ENCODE peak calls at places on chromosome 9, in six cellular contexts. One of them, this sample, is unnamed.
A peak's percentile ranks its signal among the peaks of the same experiment; 100 is the strongest.

GRCh38 chr9:91741529-91741928 is 208.5 kb downstream of the ROR2 start:
- DNase-seq in right cardiac atrium: no peak
- DNase-seq in midbrain: no peak
- DNase-seq in Panc1: no peak
- DNase-seq in glutamatergic neuron: no peak
- DNase-seq in cerebellum: no peak
- DNase-seq in this sample: no peak

GRCh38 chr9:25964239-25964638 is 286.0 kb upstream of the TUSC1 start:
- DNase-seq in midbrain: peak; percentile 11
- DNase-seq in glutamatergic neuron: peak; percentile 23
- DNase-seq in Panc1: peak; percentile 2
- DNase-seq in right cardiac atrium: no peak
- DNase-seq in cerebellum: no peak
- DNase-seq in this sample: peak; percentile 65

GRCh38 chr9:20376780-20377179 is 245.5 kb downstream of the MLLT3 start:
- DNase-seq in cerebellum: no peak
- DNase-seq in Panc1: no peak
- DNase-seq in glutamatergic neuron: no peak
- DNase-seq in midbrain: no peak
- DNase-seq in right cardiac atrium: no peak
- DNase-seq in this sample: no peak

GRCh38 chr9:104286792-104287191 is 192.7 kb downstream of the SMC2 start:
- DNase-seq in cerebellum: no peak
- DNase-seq in right cardiac atrium: no peak
- DNase-seq in midbrain: no peak
- DNase-seq in glutamatergic neuron: no peak
- DNase-seq in Panc1: no peak
- DNase-seq in this sample: no peak

GRCh38 chr9:98563212-98563907 is 145.4 kb downstream of the GABBR2 start:
- DNase-seq in Panc1: no peak
- DNase-seq in cerebellum: no peak
- DNase-seq in midbrain: no peak
- DNase-seq in glutamatergic neuron: no peak
- DNase-seq in right cardiac atrium: no peak
- DNase-seq in this sample: no peak

GRCh38 chr9:131799177-131799823 is 59.4 kb upstream of the RAPGEF1 start:
- DNase-seq in glutamatergic neuron: no peak
- DNase-seq in cerebellum: no peak
- DNase-seq in Panc1: no peak
- DNase-seq in right cardiac atrium: peak; percentile 80
- DNase-seq in midbrain: peak; percentile 38
- DNase-seq in this sample: no peak

GRCh38 chr9:127455299-127455992 is 4.1 kb downstream of the LRSAM1 start:
- DNase-seq in Panc1: no peak
- DNase-seq in midbrain: no peak
- DNase-seq in glutamatergic neuron: no peak
- DNase-seq in right cardiac atrium: no peak
- DNase-seq in cerebellum: no peak
- DNase-seq in this sample: no peak

GRCh38 chr9:124934290-124934689 is 6.6 kb downstream of the GOLGA1 start:
- DNase-seq in Panc1: no peak
- DNase-seq in glutamatergic neuron: no peak
- DNase-seq in midbrain: no peak
- DNase-seq in cerebellum: no peak
- DNase-seq in right cardiac atrium: no peak
- DNase-seq in this sample: no peak

GRCh38 chr9:110152704-110153374 is 55.1 kb downstream of the C9orf152 start:
- DNase-seq in right cardiac atrium: no peak
- DNase-seq in Panc1: peak; percentile 22
- DNase-seq in midbrain: peak; percentile 62
- DNase-seq in cerebellum: no peak
- DNase-seq in glutamatergic neuron: peak; percentile 33
- DNase-seq in this sample: no peak

GRCh38 chr9:128986671-128987070 is 39.2 kb downstream of the NUP188 start:
- DNase-seq in cerebellum: peak; percentile 79
- DNase-seq in midbrain: no peak
- DNase-seq in Panc1: no peak
- DNase-seq in right cardiac atrium: no peak
- DNase-seq in glutamatergic neuron: no peak
- DNase-seq in this sample: no peak

GRCh38 chr9:135355466-135356420 is 123.8 kb upstream of the PPP1R26 start:
- DNase-seq in cerebellum: peak; percentile 81
- DNase-seq in right cardiac atrium: peak; percentile 42
- DNase-seq in midbrain: no peak
- DNase-seq in glutamatergic neuron: no peak
- DNase-seq in Panc1: no peak
- DNase-seq in this sample: no peak

GRCh38 chr9:38066907-38067610 is 2.0 kb downstream of the SHB start:
- DNase-seq in midbrain: no peak
- DNase-seq in right cardiac atrium: peak; percentile 78
- DNase-seq in glutamatergic neuron: peak; percentile 28
- DNase-seq in cerebellum: no peak
- DNase-seq in Panc1: no peak
- DNase-seq in this sample: no peak

GRCh38 chr9:114037961-114038723 is 40.0 kb downstream of the AMBP start:
- DNase-seq in glutamatergic neuron: no peak
- DNase-seq in right cardiac atrium: no peak
- DNase-seq in Panc1: no peak
- DNase-seq in midbrain: peak; percentile 29
- DNase-seq in cerebellum: peak; percentile 66
- DNase-seq in this sample: no peak

GRCh38 chr9:22203371-22204138 is 194.4 kb upstream of the CDKN2B start:
- DNase-seq in right cardiac atrium: no peak
- DNase-seq in midbrain: no peak
- DNase-seq in cerebellum: no peak
- DNase-seq in glutamatergic neuron: no peak
- DNase-seq in Panc1: no peak
- DNase-seq in this sample: no peak

GRCh38 chr9:32581512-32582143 is 8.7 kb upstream of the NDUFB6 start:
- DNase-seq in glutamatergic neuron: no peak
- DNase-seq in midbrain: peak; percentile 54
- DNase-seq in cerebellum: peak; percentile 22
- DNase-seq in right cardiac atrium: no peak
- DNase-seq in Panc1: no peak
- DNase-seq in this sample: no peak

GRCh38 chr9:130002320-130002719 is 40.7 kb downstream of the FNBP1 start:
- DNase-seq in glutamatergic neuron: no peak
- DNase-seq in cerebellum: no peak
- DNase-seq in Panc1: no peak
- DNase-seq in midbrain: no peak
- DNase-seq in right cardiac atrium: no peak
- DNase-seq in this sample: no peak

GRCh38 chr9:80041821-80042220 is 470.1 kb downstream of the TLE4 start:
- DNase-seq in glutamatergic neuron: no peak
- DNase-seq in Panc1: no peak
- DNase-seq in right cardiac atrium: no peak
- DNase-seq in midbrain: no peak
- DNase-seq in cerebellum: no peak
- DNase-seq in this sample: no peak

GRCh38 chr9:18791074-18791473 is 241.9 kb downstream of the SAXO1 start:
- DNase-seq in glutamatergic neuron: peak; percentile 74
- DNase-seq in midbrain: no peak
- DNase-seq in right cardiac atrium: no peak
- DNase-seq in cerebellum: no peak
- DNase-seq in Panc1: no peak
- DNase-seq in this sample: peak; percentile 2

GRCh38 chr9:134521817-134522501 is 119.6 kb upstream of the COL5A1 start:
- DNase-seq in right cardiac atrium: no peak
- DNase-seq in midbrain: no peak
- DNase-seq in Panc1: no peak
- DNase-seq in glutamatergic neuron: no peak
- DNase-seq in cerebellum: no peak
- DNase-seq in this sample: no peak

GRCh38 chr9:19788614-19789271 is at the start of gene SLC24A2:
- DNase-seq in cerebellum: peak; percentile 17
- DNase-seq in glutamatergic neuron: peak; percentile 68
- DNase-seq in Panc1: no peak
- DNase-seq in right cardiac atrium: no peak
- DNase-seq in midbrain: peak; percentile 76
- DNase-seq in this sample: no peak

GRCh38 chr9:111997831-111998230 is 101.2 kb downstream of the UGCG start:
- DNase-seq in glutamatergic neuron: no peak
- DNase-seq in cerebellum: no peak
- DNase-seq in midbrain: no peak
- DNase-seq in Panc1: no peak
- DNase-seq in right cardiac atrium: no peak
- DNase-seq in this sample: no peak

GRCh38 chr9:132018957-132019405 is 60.7 kb downstream of the MED27 start:
- DNase-seq in Panc1: no peak
- DNase-seq in right cardiac atrium: no peak
- DNase-seq in glutamatergic neuron: no peak
- DNase-seq in midbrain: peak; percentile 63
- DNase-seq in cerebellum: peak; percentile 65
- DNase-seq in this sample: peak; percentile 58

GRCh38 chr9:134602547-134603362 is 38.8 kb upstream of the COL5A1 start:
- DNase-seq in right cardiac atrium: peak; percentile 69
- DNase-seq in midbrain: no peak
- DNase-seq in cerebellum: no peak
- DNase-seq in glutamatergic neuron: no peak
- DNase-seq in Panc1: no peak
- DNase-seq in this sample: no peak

GRCh38 chr9:126838895-126839294 is 21.5 kb upstream of the ZBTB34 start:
- DNase-seq in cerebellum: no peak
- DNase-seq in right cardiac atrium: no peak
- DNase-seq in Panc1: no peak
- DNase-seq in midbrain: no peak
- DNase-seq in glutamatergic neuron: no peak
- DNase-seq in this sample: no peak

GRCh38 chr9:36166150-36166927 is 2.8 kb upstream of the CCIN start:
- DNase-seq in glutamatergic neuron: peak; percentile 87
- DNase-seq in cerebellum: peak; percentile 93
- DNase-seq in Panc1: peak; percentile 56
- DNase-seq in right cardiac atrium: peak; percentile 94
- DNase-seq in midbrain: peak; percentile 83
- DNase-seq in this sample: peak; percentile 49

GRCh38 chr9:134728801-134729495 is 87.3 kb downstream of the COL5A1 start:
- DNase-seq in cerebellum: peak; percentile 27
- DNase-seq in Panc1: no peak
- DNase-seq in midbrain: no peak
- DNase-seq in right cardiac atrium: peak; percentile 51
- DNase-seq in glutamatergic neuron: no peak
- DNase-seq in this sample: no peak

GRCh38 chr9:1083325-1083913 is 33.3 kb downstream of the DMRT2 start:
- DNase-seq in glutamatergic neuron: peak; percentile 88
- DNase-seq in cerebellum: peak; percentile 2
- DNase-seq in right cardiac atrium: peak; percentile 57
- DNase-seq in Panc1: no peak
- DNase-seq in midbrain: peak; percentile 80
- DNase-seq in this sample: no peak

GRCh38 chr9:127751269-127752054 is 16.4 kb upstream of the TOR2A start:
- DNase-seq in glutamatergic neuron: no peak
- DNase-seq in cerebellum: no peak
- DNase-seq in midbrain: no peak
- DNase-seq in right cardiac atrium: no peak
- DNase-seq in Panc1: no peak
- DNase-seq in this sample: no peak

GRCh38 chr9:18274693-18275092 is 199.3 kb upstream of the ADAMTSL1 start:
- DNase-seq in glutamatergic neuron: no peak
- DNase-seq in Panc1: no peak
- DNase-seq in midbrain: peak; percentile 3
- DNase-seq in right cardiac atrium: no peak
- DNase-seq in cerebellum: no peak
- DNase-seq in this sample: peak; percentile 29

GRCh38 chr9:84993105-84993504 is 323.6 kb downstream of the NTRK2 start:
- DNase-seq in cerebellum: no peak
- DNase-seq in right cardiac atrium: no peak
- DNase-seq in midbrain: no peak
- DNase-seq in Panc1: no peak
- DNase-seq in glutamatergic neuron: no peak
- DNase-seq in this sample: no peak

GRCh38 chr9:37914701-37915358 is 10.9 kb upstream of the SLC25A51 start:
- DNase-seq in glutamatergic neuron: no peak
- DNase-seq in cerebellum: no peak
- DNase-seq in right cardiac atrium: no peak
- DNase-seq in Panc1: no peak
- DNase-seq in midbrain: no peak
- DNase-seq in this sample: no peak

GRCh38 chr9:137731216-137731946 is 112.6 kb downstream of the EHMT1 start:
- DNase-seq in midbrain: no peak
- DNase-seq in cerebellum: no peak
- DNase-seq in right cardiac atrium: no peak
- DNase-seq in glutamatergic neuron: no peak
- DNase-seq in Panc1: no peak
- DNase-seq in this sample: no peak

GRCh38 chr9:95447660-95448420 is 68.9 kb downstream of the PTCH1 start:
- DNase-seq in right cardiac atrium: no peak
- DNase-seq in cerebellum: no peak
- DNase-seq in midbrain: no peak
- DNase-seq in glutamatergic neuron: no peak
- DNase-seq in Panc1: no peak
- DNase-seq in this sample: no peak

GRCh38 chr9:89686134-89686533 is 81.3 kb downstream of the GADD45G start:
- DNase-seq in Panc1: no peak
- DNase-seq in right cardiac atrium: no peak
- DNase-seq in midbrain: no peak
- DNase-seq in cerebellum: no peak
- DNase-seq in glutamatergic neuron: no peak
- DNase-seq in this sample: no peak

GRCh38 chr9:136254381-136255165 is 9.0 kb upstream of the QSOX2 start:
- DNase-seq in Panc1: no peak
- DNase-seq in right cardiac atrium: peak; percentile 81
- DNase-seq in cerebellum: no peak
- DNase-seq in midbrain: no peak
- DNase-seq in glutamatergic neuron: no peak
- DNase-seq in this sample: no peak